ENCODE peak calls at places on chromosomes 16 and 17, in ten cellular contexts. One of them, this sample, is unnamed.

GRCh38 chr16:2991566-2992261 is 11.5 kb upstream of the PKMYT1 start:
- DNase-seq in hepatocyte: no peak
- DNase-seq in left lung: no peak
- DNase-seq in cardiac muscle cell: no peak
- DNase-seq in lung: no peak
- DNase-seq in transverse colon: no peak
- DNase-seq in CD8-positive, alpha-beta T cell: no peak
- DNase-seq in DND-41: no peak
- DNase-seq in A549: no peak
- DNase-seq in colonic mucosa: peak; percentile 45
- DNase-seq in this sample: no peak

GRCh38 chr17:2172447-2172938 is 117.6 kb downstream of the HIC1 start:
- DNase-seq in DND-41: no peak
- DNase-seq in A549: no peak
- DNase-seq in transverse colon: no peak
- DNase-seq in CD8-positive, alpha-beta T cell: no peak
- DNase-seq in colonic mucosa: no peak
- DNase-seq in cardiac muscle cell: peak; percentile 81
- DNase-seq in left lung: no peak
- DNase-seq in hepatocyte: peak; percentile 59
- DNase-seq in lung: peak; percentile 54
- DNase-seq in this sample: peak; percentile 31

GRCh38 chr16:77480671-77481315 is 46.0 kb upstream of the ADAMTS18 start:
- DNase-seq in transverse colon: no peak
- DNase-seq in DND-41: no peak
- DNase-seq in left lung: no peak
- DNase-seq in CD8-positive, alpha-beta T cell: no peak
- DNase-seq in A549: no peak
- DNase-seq in hepatocyte: no peak
- DNase-seq in lung: no peak
- DNase-seq in colonic mucosa: no peak
- DNase-seq in cardiac muscle cell: no peak
- DNase-seq in this sample: no peak

GRCh38 chr17:63474174-63474913 is 2.5 kb upstream of the ACE start:
- DNase-seq in transverse colon: peak; percentile 62
- DNase-seq in CD8-positive, alpha-beta T cell: no peak
- DNase-seq in colonic mucosa: peak; percentile 34
- DNase-seq in lung: no peak
- DNase-seq in cardiac muscle cell: peak; percentile 31
- DNase-seq in A549: no peak
- DNase-seq in DND-41: no peak
- DNase-seq in left lung: peak; percentile 6
- DNase-seq in hepatocyte: no peak
- DNase-seq in this sample: no peak

GRCh38 chr16:86772231-86772510 is 193.8 kb downstream of the FOXL1 start:
- DNase-seq in A549: no peak
- DNase-seq in lung: no peak
- DNase-seq in DND-41: no peak
- DNase-seq in colonic mucosa: no peak
- DNase-seq in transverse colon: no peak
- DNase-seq in CD8-positive, alpha-beta T cell: no peak
- DNase-seq in cardiac muscle cell: no peak
- DNase-seq in hepatocyte: no peak
- DNase-seq in left lung: no peak
- DNase-seq in this sample: no peak

GRCh38 chr16:8103649-8104289 is 486.5 kb downstream of the TMEM114 start:
- DNase-seq in lung: peak; percentile 42
- DNase-seq in colonic mucosa: no peak
- DNase-seq in DND-41: no peak
- DNase-seq in hepatocyte: no peak
- DNase-seq in A549: no peak
- DNase-seq in left lung: no peak
- DNase-seq in transverse colon: no peak
- DNase-seq in cardiac muscle cell: no peak
- DNase-seq in CD8-positive, alpha-beta T cell: no peak
- DNase-seq in this sample: no peak

GRCh38 chr17:70420876-70421445 is 251.6 kb downstream of the KCNJ2 start:
- DNase-seq in colonic mucosa: no peak
- DNase-seq in lung: no peak
- DNase-seq in DND-41: no peak
- DNase-seq in CD8-positive, alpha-beta T cell: no peak
- DNase-seq in A549: no peak
- DNase-seq in transverse colon: no peak
- DNase-seq in hepatocyte: no peak
- DNase-seq in left lung: no peak
- DNase-seq in cardiac muscle cell: no peak
- DNase-seq in this sample: no peak

GRCh38 chr16:74710401-74710800 is 9.7 kb upstream of the MLKL start:
- DNase-seq in lung: no peak
- DNase-seq in transverse colon: no peak
- DNase-seq in A549: no peak
- DNase-seq in cardiac muscle cell: no peak
- DNase-seq in left lung: no peak
- DNase-seq in CD8-positive, alpha-beta T cell: no peak
- DNase-seq in DND-41: no peak
- DNase-seq in colonic mucosa: no peak
- DNase-seq in hepatocyte: no peak
- DNase-seq in this sample: no peak

GRCh38 chr17:3980381-3980975 is 16.2 kb upstream of the ATP2A3 start:
- DNase-seq in colonic mucosa: no peak
- DNase-seq in lung: no peak
- DNase-seq in left lung: no peak
- DNase-seq in hepatocyte: no peak
- DNase-seq in DND-41: no peak
- DNase-seq in A549: no peak
- DNase-seq in transverse colon: no peak
- DNase-seq in CD8-positive, alpha-beta T cell: no peak
- DNase-seq in cardiac muscle cell: no peak
- DNase-seq in this sample: no peak

GRCh38 chr16:1773703-1774455 is 945 bp upstream of the MRPS34 start:
- DNase-seq in A549: no peak
- DNase-seq in transverse colon: peak; percentile 50
- DNase-seq in lung: peak; percentile 53
- DNase-seq in hepatocyte: no peak
- DNase-seq in DND-41: no peak
- DNase-seq in CD8-positive, alpha-beta T cell: no peak
- DNase-seq in cardiac muscle cell: peak; percentile 49
- DNase-seq in colonic mucosa: no peak
- DNase-seq in left lung: no peak
- DNase-seq in this sample: peak; percentile 33

GRCh38 chr16:14486520-14487303 is 143.3 kb downstream of the PARN start:
- DNase-seq in hepatocyte: peak; percentile 92
- DNase-seq in A549: peak; percentile 94
- DNase-seq in DND-41: no peak
- DNase-seq in CD8-positive, alpha-beta T cell: no peak
- DNase-seq in lung: peak; percentile 83
- DNase-seq in transverse colon: peak; percentile 82
- DNase-seq in left lung: no peak
- DNase-seq in colonic mucosa: peak; percentile 88
- DNase-seq in cardiac muscle cell: peak; percentile 96
- DNase-seq in this sample: peak; percentile 86

GRCh38 chr16:17345043-17345442 is 125.7 kb downstream of the XYLT1 start:
- DNase-seq in cardiac muscle cell: peak; percentile 39
- DNase-seq in DND-41: no peak
- DNase-seq in CD8-positive, alpha-beta T cell: no peak
- DNase-seq in lung: peak; percentile 50
- DNase-seq in left lung: no peak
- DNase-seq in transverse colon: peak; percentile 59
- DNase-seq in colonic mucosa: no peak
- DNase-seq in A549: no peak
- DNase-seq in hepatocyte: no peak
- DNase-seq in this sample: peak; percentile 66

GRCh38 chr16:52873997-52874500 is 178.6 kb downstream of the CHD9NB start:
- DNase-seq in colonic mucosa: no peak
- DNase-seq in cardiac muscle cell: no peak
- DNase-seq in A549: no peak
- DNase-seq in hepatocyte: no peak
- DNase-seq in lung: no peak
- DNase-seq in CD8-positive, alpha-beta T cell: no peak
- DNase-seq in left lung: no peak
- DNase-seq in transverse colon: no peak
- DNase-seq in DND-41: no peak
- DNase-seq in this sample: no peak

GRCh38 chr17:47730681-47731080 is 2.4 kb upstream of the TBX21 start:
- DNase-seq in A549: no peak
- DNase-seq in lung: no peak
- DNase-seq in cardiac muscle cell: no peak
- DNase-seq in transverse colon: no peak
- DNase-seq in CD8-positive, alpha-beta T cell: no peak
- DNase-seq in hepatocyte: no peak
- DNase-seq in DND-41: no peak
- DNase-seq in left lung: no peak
- DNase-seq in colonic mucosa: no peak
- DNase-seq in this sample: no peak

GRCh38 chr17:81399481-81400153 is 4.4 kb downstream of the BAHCC1 start:
- DNase-seq in cardiac muscle cell: no peak
- DNase-seq in left lung: peak; percentile 86
- DNase-seq in colonic mucosa: no peak
- DNase-seq in hepatocyte: no peak
- DNase-seq in DND-41: peak; percentile 33
- DNase-seq in lung: no peak
- DNase-seq in A549: no peak
- DNase-seq in transverse colon: no peak
- DNase-seq in CD8-positive, alpha-beta T cell: no peak
- DNase-seq in this sample: peak; percentile 48

GRCh38 chr16:22206847-22207714 is 1.0 kb downstream of the EEF2K start:
- DNase-seq in A549: peak; percentile 33
- DNase-seq in cardiac muscle cell: peak; percentile 84
- DNase-seq in colonic mucosa: peak; percentile 82
- DNase-seq in hepatocyte: peak; percentile 69
- DNase-seq in lung: peak; percentile 82
- DNase-seq in CD8-positive, alpha-beta T cell: peak; percentile 61
- DNase-seq in transverse colon: peak; percentile 82
- DNase-seq in DND-41: peak; percentile 60
- DNase-seq in left lung: peak; percentile 88
- DNase-seq in this sample: peak; percentile 90

GRCh38 chr16:1884155-1884760 is 12.3 kb upstream of the MEIOB start:
- DNase-seq in lung: no peak
- DNase-seq in cardiac muscle cell: peak; percentile 38
- DNase-seq in colonic mucosa: peak; percentile 67
- DNase-seq in DND-41: no peak
- DNase-seq in transverse colon: peak; percentile 63
- DNase-seq in A549: peak; percentile 72
- DNase-seq in hepatocyte: no peak
- DNase-seq in left lung: no peak
- DNase-seq in CD8-positive, alpha-beta T cell: no peak
- DNase-seq in this sample: no peak

GRCh38 chr17:2028737-2029136 is 1.2 kb upstream of the DPH1 start:
- DNase-seq in colonic mucosa: no peak
- DNase-seq in transverse colon: no peak
- DNase-seq in DND-41: no peak
- DNase-seq in lung: no peak
- DNase-seq in cardiac muscle cell: no peak
- DNase-seq in left lung: no peak
- DNase-seq in A549: no peak
- DNase-seq in hepatocyte: no peak
- DNase-seq in CD8-positive, alpha-beta T cell: no peak
- DNase-seq in this sample: no peak

GRCh38 chr16:72202014-72202413 is 30.1 kb upstream of the PMFBP1 start:
- DNase-seq in lung: no peak
- DNase-seq in left lung: no peak
- DNase-seq in DND-41: no peak
- DNase-seq in A549: no peak
- DNase-seq in hepatocyte: no peak
- DNase-seq in CD8-positive, alpha-beta T cell: no peak
- DNase-seq in transverse colon: no peak
- DNase-seq in cardiac muscle cell: no peak
- DNase-seq in colonic mucosa: no peak
- DNase-seq in this sample: no peak

GRCh38 chr17:1177099-1177996 is 2.4 kb downstream of the ABR start:
- DNase-seq in colonic mucosa: no peak
- DNase-seq in A549: no peak
- DNase-seq in CD8-positive, alpha-beta T cell: no peak
- DNase-seq in DND-41: no peak
- DNase-seq in left lung: peak; percentile 72
- DNase-seq in hepatocyte: no peak
- DNase-seq in transverse colon: no peak
- DNase-seq in cardiac muscle cell: peak; percentile 60
- DNase-seq in lung: no peak
- DNase-seq in this sample: no peak

GRCh38 chr17:60231234-60231633 is 81.5 kb downstream of the CA4 start:
- DNase-seq in transverse colon: no peak
- DNase-seq in DND-41: no peak
- DNase-seq in hepatocyte: peak; percentile 15
- DNase-seq in CD8-positive, alpha-beta T cell: no peak
- DNase-seq in colonic mucosa: no peak
- DNase-seq in cardiac muscle cell: peak; percentile 57
- DNase-seq in left lung: no peak
- DNase-seq in A549: peak; percentile 41
- DNase-seq in lung: no peak
- DNase-seq in this sample: no peak

GRCh38 chr17:39001703-39002637 is 34.8 kb upstream of the FBXO47 start:
- DNase-seq in colonic mucosa: peak; percentile 60
- DNase-seq in hepatocyte: no peak
- DNase-seq in DND-41: no peak
- DNase-seq in transverse colon: peak; percentile 52
- DNase-seq in cardiac muscle cell: peak; percentile 96
- DNase-seq in A549: no peak
- DNase-seq in left lung: peak; percentile 87
- DNase-seq in CD8-positive, alpha-beta T cell: no peak
- DNase-seq in lung: peak; percentile 68
- DNase-seq in this sample: peak; percentile 90
- TF ChIP-seq CTCF in colonic mucosa: no peak
- TF ChIP-seq CTCF in hepatocyte: no peak
- TF ChIP-seq CTCF in DND-41: no peak
- TF ChIP-seq CTCF in transverse colon: no peak
- TF ChIP-seq CTCF in cardiac muscle cell: no peak
- TF ChIP-seq CTCF in A549: no peak
- TF ChIP-seq CTCF in left lung: no peak
- TF ChIP-seq CTCF in CD8-positive, alpha-beta T cell: no peak
- TF ChIP-seq CTCF in lung: no peak
- TF ChIP-seq CTCF in this sample: no peak

GRCh38 chr17:50508573-50509460 is 578 bp downstream of the MYCBPAP start:
- DNase-seq in colonic mucosa: no peak
- DNase-seq in lung: no peak
- DNase-seq in transverse colon: no peak
- DNase-seq in A549: no peak
- DNase-seq in CD8-positive, alpha-beta T cell: no peak
- DNase-seq in DND-41: no peak
- DNase-seq in hepatocyte: no peak
- DNase-seq in cardiac muscle cell: no peak
- DNase-seq in left lung: peak; percentile 3
- DNase-seq in this sample: peak; percentile 35
- H3K27ac ChIP-seq in colonic mucosa: peak overlapping the region; percentile 25
- H3K27ac ChIP-seq in lung: peak overlapping the region; percentile 36
- H3K27ac ChIP-seq in transverse colon: peak overlapping the region; percentile 82
- H3K27ac ChIP-seq in A549: peak overlapping the region; percentile 77
- H3K27ac ChIP-seq in CD8-positive, alpha-beta T cell: peak overlapping the region; percentile 56
- H3K27ac ChIP-seq in DND-41: peak overlapping the region; percentile 69
- H3K27ac ChIP-seq in hepatocyte: peak overlapping the region; percentile 59
- H3K27ac ChIP-seq in cardiac muscle cell: no peak overlapping the region
- H3K27ac ChIP-seq in left lung: peak overlapping the region; percentile 66
- H3K27ac ChIP-seq in this sample: peak overlapping the region; percentile 65

GRCh38 chr16:27374231-27374793 is 27.7 kb upstream of the IL21R start:
- DNase-seq in hepatocyte: no peak
- DNase-seq in left lung: no peak
- DNase-seq in cardiac muscle cell: no peak
- DNase-seq in A549: no peak
- DNase-seq in transverse colon: no peak
- DNase-seq in lung: no peak
- DNase-seq in colonic mucosa: no peak
- DNase-seq in CD8-positive, alpha-beta T cell: peak; percentile 48
- DNase-seq in DND-41: no peak
- DNase-seq in this sample: no peak
- H3K4me1 ChIP-seq in hepatocyte: no peaks in the 10 kb centered on the region
- H3K4me1 ChIP-seq in left lung: no peaks in the 10 kb centered on the region
- H3K4me1 ChIP-seq in cardiac muscle cell: no peaks in the 10 kb centered on the region
- H3K4me1 ChIP-seq in A549: no peaks in the 10 kb centered on the region
- H3K4me1 ChIP-seq in transverse colon: no peaks in the 10 kb centered on the region
- H3K4me1 ChIP-seq in lung: no peaks in the 10 kb centered on the region
- H3K4me1 ChIP-seq in colonic mucosa: no peaks in the 10 kb centered on the region
- H3K4me1 ChIP-seq in CD8-positive, alpha-beta T cell: peaks cover 68% of the 10 kb centered on the region
- H3K4me1 ChIP-seq in DND-41: peaks cover 42% of the 10 kb centered on the region
- H3K4me1 ChIP-seq in this sample: no peaks in the 10 kb centered on the region

GRCh38 chr17:72725432-72726068 is 366.9 kb downstream of the SLC39A11 start:
- DNase-seq in transverse colon: peak; percentile 69
- DNase-seq in DND-41: peak; percentile 49
- DNase-seq in colonic mucosa: peak; percentile 52
- DNase-seq in cardiac muscle cell: peak; percentile 69
- DNase-seq in A549: peak; percentile 72
- DNase-seq in CD8-positive, alpha-beta T cell: peak; percentile 65
- DNase-seq in hepatocyte: peak; percentile 82
- DNase-seq in left lung: peak; percentile 87
- DNase-seq in lung: peak; percentile 40
- DNase-seq in this sample: peak; percentile 35
- TF ChIP-seq CTCF in transverse colon: peak; percentile 89
- TF ChIP-seq CTCF in DND-41: peak; percentile 83
- TF ChIP-seq CTCF in colonic mucosa: peak; percentile 70
- TF ChIP-seq CTCF in cardiac muscle cell: peak; percentile 96
- TF ChIP-seq CTCF in A549: peak; percentile 97
- TF ChIP-seq CTCF in CD8-positive, alpha-beta T cell: peak; percentile 92
- TF ChIP-seq CTCF in hepatocyte: peak; percentile 97
- TF ChIP-seq CTCF in left lung: peak; percentile 77
- TF ChIP-seq CTCF in lung: peak; percentile 71
- TF ChIP-seq CTCF in this sample: peak; percentile 69